ENCODE peak calls at places on chromosomes 1 and 21, in eight cellular contexts. One of them, this sample, is unnamed. For H3K27me3, the result is how much of the 10 kb centered on the place peaks cover.

GRCh38 chr1:3777078-3777547 is 4.6 kb downstream of the SMIM1 start:
- DNase-seq in tibial artery: no peak
- DNase-seq in spleen: no peak
- DNase-seq in heart left ventricle: no peak
- DNase-seq in Peyer's patch: no peak
- DNase-seq in cardiac muscle cell: no peak
- DNase-seq in lower lobe of right lung: no peak
- DNase-seq in body of pancreas: no peak
- DNase-seq in this sample: no peak

GRCh38 chr1:62076286-62076685 is 118.4 kb upstream of the L1TD1 start:
- DNase-seq in tibial artery: no peak
- DNase-seq in spleen: no peak
- DNase-seq in heart left ventricle: no peak
- DNase-seq in Peyer's patch: no peak
- DNase-seq in cardiac muscle cell: peak
- DNase-seq in lower lobe of right lung: no peak
- DNase-seq in body of pancreas: no peak
- DNase-seq in this sample: no peak

GRCh38 chr1:192488058-192488457 is 87.5 kb upstream of the RGS1 start:
- DNase-seq in tibial artery: no peak
- DNase-seq in spleen: no peak
- DNase-seq in heart left ventricle: no peak
- DNase-seq in Peyer's patch: no peak
- DNase-seq in cardiac muscle cell: no peak
- DNase-seq in lower lobe of right lung: no peak
- DNase-seq in body of pancreas: no peak
- DNase-seq in this sample: no peak

GRCh38 chr1:69492286-69492685 is 75.4 kb upstream of the LRRC7 start:
- DNase-seq in tibial artery: no peak
- DNase-seq in spleen: no peak
- DNase-seq in heart left ventricle: no peak
- DNase-seq in Peyer's patch: no peak
- DNase-seq in cardiac muscle cell: peak
- DNase-seq in lower lobe of right lung: no peak
- DNase-seq in body of pancreas: no peak
- DNase-seq in this sample: no peak

GRCh38 chr1:22163578-22163977 is 20.7 kb upstream of the WNT4 start:
- DNase-seq in tibial artery: no peak
- DNase-seq in spleen: no peak
- DNase-seq in heart left ventricle: no peak
- DNase-seq in Peyer's patch: no peak
- DNase-seq in cardiac muscle cell: no peak
- DNase-seq in lower lobe of right lung: no peak
- DNase-seq in body of pancreas: no peak
- DNase-seq in this sample: no peak

GRCh38 chr1:231814031-231814430 is 187.4 kb downstream of the DISC1 start:
- DNase-seq in tibial artery: no peak
- DNase-seq in spleen: no peak
- DNase-seq in heart left ventricle: no peak
- DNase-seq in Peyer's patch: no peak
- DNase-seq in cardiac muscle cell: no peak
- DNase-seq in lower lobe of right lung: no peak
- DNase-seq in body of pancreas: no peak
- DNase-seq in this sample: no peak

GRCh38 chr1:92488832-92489231 is 2.1 kb upstream of the GFI1 start:
- DNase-seq in tibial artery: no peak
- DNase-seq in spleen: no peak
- DNase-seq in heart left ventricle: no peak
- DNase-seq in Peyer's patch: no peak
- DNase-seq in cardiac muscle cell: peak
- DNase-seq in lower lobe of right lung: no peak
- DNase-seq in body of pancreas: no peak
- DNase-seq in this sample: no peak

GRCh38 chr1:150976401-150976821 is 1.8 kb upstream of the CERS2 start:
- DNase-seq in tibial artery: no peak
- DNase-seq in spleen: no peak
- DNase-seq in heart left ventricle: no peak
- DNase-seq in Peyer's patch: no peak
- DNase-seq in cardiac muscle cell: no peak
- DNase-seq in lower lobe of right lung: no peak
- DNase-seq in body of pancreas: no peak
- DNase-seq in this sample: no peak

GRCh38 chr1:77275194-77275593 is 6.6 kb upstream of the AK5 start:
- DNase-seq in tibial artery: no peak
- DNase-seq in spleen: no peak
- DNase-seq in heart left ventricle: no peak
- DNase-seq in Peyer's patch: no peak
- DNase-seq in cardiac muscle cell: no peak
- DNase-seq in lower lobe of right lung: no peak
- DNase-seq in body of pancreas: no peak
- DNase-seq in this sample: no peak

GRCh38 chr1:93979718-93980319 is 70.6 kb upstream of the GCLM start:
- DNase-seq in tibial artery: no peak
- DNase-seq in spleen: no peak
- DNase-seq in heart left ventricle: no peak
- DNase-seq in Peyer's patch: no peak
- DNase-seq in cardiac muscle cell: peak
- DNase-seq in lower lobe of right lung: no peak
- DNase-seq in body of pancreas: peak
- DNase-seq in this sample: peak

GRCh38 chr1:27560271-27561125 is 43.4 kb downstream of the AHDC1 start:
- DNase-seq in tibial artery: peak
- DNase-seq in spleen: no peak
- DNase-seq in heart left ventricle: peak
- DNase-seq in Peyer's patch: no peak
- DNase-seq in cardiac muscle cell: no peak
- DNase-seq in lower lobe of right lung: no peak
- DNase-seq in body of pancreas: no peak
- DNase-seq in this sample: no peak

GRCh38 chr1:93042134-93042821 is 36.8 kb upstream of the MTF2 start:
- DNase-seq in tibial artery: no peak
- DNase-seq in spleen: no peak
- DNase-seq in heart left ventricle: no peak
- DNase-seq in Peyer's patch: peak
- DNase-seq in cardiac muscle cell: no peak
- DNase-seq in lower lobe of right lung: no peak
- DNase-seq in body of pancreas: no peak
- DNase-seq in this sample: no peak

GRCh38 chr21:43703068-43703880 is 15.7 kb upstream of the PDXK start:
- DNase-seq in tibial artery: no peak
- DNase-seq in spleen: peak
- DNase-seq in heart left ventricle: peak
- DNase-seq in Peyer's patch: peak
- DNase-seq in cardiac muscle cell: peak
- DNase-seq in lower lobe of right lung: peak
- DNase-seq in body of pancreas: peak
- DNase-seq in this sample: peak

GRCh38 chr1:95084317-95085176 is 11.8 kb upstream of the ALG14 start:
- DNase-seq in tibial artery: no peak
- DNase-seq in spleen: no peak
- DNase-seq in heart left ventricle: no peak
- DNase-seq in Peyer's patch: peak
- DNase-seq in cardiac muscle cell: no peak
- DNase-seq in lower lobe of right lung: no peak
- DNase-seq in body of pancreas: no peak
- DNase-seq in this sample: no peak

GRCh38 chr1:224852901-224853568 is 76.4 kb upstream of the DNAH14 start:
- DNase-seq in tibial artery: no peak
- DNase-seq in spleen: no peak
- DNase-seq in heart left ventricle: no peak
- DNase-seq in Peyer's patch: no peak
- DNase-seq in cardiac muscle cell: peak
- DNase-seq in lower lobe of right lung: no peak
- DNase-seq in body of pancreas: no peak
- DNase-seq in this sample: no peak

GRCh38 chr21:15826147-15826780 is 96.5 kb downstream of the USP25 start:
- DNase-seq in tibial artery: no peak
- DNase-seq in spleen: no peak
- DNase-seq in heart left ventricle: no peak
- DNase-seq in Peyer's patch: no peak
- DNase-seq in cardiac muscle cell: peak
- DNase-seq in lower lobe of right lung: no peak
- DNase-seq in body of pancreas: peak
- DNase-seq in this sample: no peak

GRCh38 chr21:36769051-36769867 is 70.3 kb downstream of the SIM2 start:
- DNase-seq in tibial artery: no peak
- DNase-seq in spleen: no peak
- DNase-seq in heart left ventricle: no peak
- DNase-seq in Peyer's patch: no peak
- DNase-seq in cardiac muscle cell: peak
- DNase-seq in lower lobe of right lung: no peak
- DNase-seq in body of pancreas: no peak
- DNase-seq in this sample: no peak

GRCh38 chr1:113036639-113037321 is 36.2 kb upstream of the LRIG2 start:
- DNase-seq in tibial artery: no peak
- DNase-seq in spleen: no peak
- DNase-seq in heart left ventricle: no peak
- DNase-seq in Peyer's patch: no peak
- DNase-seq in cardiac muscle cell: no peak
- DNase-seq in lower lobe of right lung: no peak
- DNase-seq in body of pancreas: no peak
- DNase-seq in this sample: no peak

GRCh38 chr1:111745670-111746613 is 6.7 kb upstream of the INKA2 start:
- DNase-seq in tibial artery: no peak
- DNase-seq in spleen: no peak
- DNase-seq in heart left ventricle: peak
- DNase-seq in Peyer's patch: no peak
- DNase-seq in cardiac muscle cell: no peak
- DNase-seq in lower lobe of right lung: no peak
- DNase-seq in body of pancreas: no peak
- DNase-seq in this sample: no peak

DNA sequence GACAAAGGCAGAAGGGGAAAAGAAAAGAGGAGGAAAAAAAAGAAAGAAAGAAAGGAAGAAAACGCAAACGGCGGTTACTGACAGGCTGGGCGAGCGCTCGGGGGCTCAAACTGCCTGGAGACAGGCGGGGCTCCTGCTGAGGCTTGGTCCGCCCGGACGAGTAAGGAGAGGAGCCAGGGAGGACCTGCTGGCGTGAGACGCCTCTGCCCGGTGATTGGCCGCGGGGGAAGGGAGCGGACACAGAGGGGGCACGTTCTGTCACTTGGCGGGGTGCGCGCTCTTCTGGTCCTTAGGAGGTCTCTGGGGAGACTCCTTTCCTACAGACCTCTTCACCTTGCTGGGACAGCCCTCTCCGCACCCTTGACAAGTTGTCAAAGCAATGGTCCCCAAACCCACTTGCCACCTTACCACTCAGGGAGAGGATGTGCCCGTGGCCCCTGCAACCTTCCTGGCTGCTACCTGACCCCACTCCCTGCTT is 791 bp upstream of the PIK3R3 start:
- DNase-seq in tibial artery: no peak
- DNase-seq in spleen: peak
- DNase-seq in heart left ventricle: peak
- DNase-seq in Peyer's patch: peak
- DNase-seq in cardiac muscle cell: no peak
- DNase-seq in lower lobe of right lung: no peak
- DNase-seq in body of pancreas: no peak
- DNase-seq in this sample: no peak
- TF ChIP-seq CTCF in tibial artery: no peak
- TF ChIP-seq CTCF in spleen: no peak
- TF ChIP-seq CTCF in heart left ventricle: no peak
- TF ChIP-seq CTCF in Peyer's patch: no peak
- TF ChIP-seq CTCF in cardiac muscle cell: no peak
- TF ChIP-seq CTCF in lower lobe of right lung: no peak
- TF ChIP-seq CTCF in body of pancreas: no peak
- TF ChIP-seq CTCF in this sample: no peak

GRCh38 chr1:20324704-20325406 is 34.2 kb downstream of the VWA5B1 start:
- DNase-seq in tibial artery: no peak
- DNase-seq in spleen: peak
- DNase-seq in heart left ventricle: no peak
- DNase-seq in Peyer's patch: no peak
- DNase-seq in cardiac muscle cell: no peak
- DNase-seq in lower lobe of right lung: no peak
- DNase-seq in body of pancreas: no peak
- DNase-seq in this sample: no peak

GRCh38 chr1:20325844-20326323 is 35.2 kb downstream of the VWA5B1 start:
- DNase-seq in tibial artery: no peak
- DNase-seq in spleen: no peak
- DNase-seq in heart left ventricle: no peak
- DNase-seq in Peyer's patch: no peak
- DNase-seq in cardiac muscle cell: no peak
- DNase-seq in lower lobe of right lung: no peak
- DNase-seq in body of pancreas: no peak
- DNase-seq in this sample: no peak

GRCh38 chr1:20327467-20327866 is 36.8 kb downstream of the VWA5B1 start:
- DNase-seq in tibial artery: no peak
- DNase-seq in spleen: peak
- DNase-seq in heart left ventricle: no peak
- DNase-seq in Peyer's patch: no peak
- DNase-seq in cardiac muscle cell: no peak
- DNase-seq in lower lobe of right lung: no peak
- DNase-seq in body of pancreas: no peak
- DNase-seq in this sample: no peak

GRCh38 chr1:20323613-20323920 is 32.9 kb downstream of the VWA5B1 start:
- DNase-seq in tibial artery: no peak
- DNase-seq in spleen: no peak
- DNase-seq in heart left ventricle: no peak
- DNase-seq in Peyer's patch: no peak
- DNase-seq in cardiac muscle cell: no peak
- DNase-seq in lower lobe of right lung: no peak
- DNase-seq in body of pancreas: no peak
- DNase-seq in this sample: no peak

GRCh38 chr1:20325407-20325737 is 34.7 kb downstream of the VWA5B1 start:
- DNase-seq in tibial artery: no peak
- DNase-seq in spleen: no peak
- DNase-seq in heart left ventricle: no peak
- DNase-seq in Peyer's patch: no peak
- DNase-seq in cardiac muscle cell: no peak
- DNase-seq in lower lobe of right lung: no peak
- DNase-seq in body of pancreas: no peak
- DNase-seq in this sample: no peak
- H3K27me3 ChIP-seq in tibial artery: half or more
- H3K27me3 ChIP-seq in spleen: under half
- H3K27me3 ChIP-seq in heart left ventricle: under half
- H3K27me3 ChIP-seq in Peyer's patch: under half
- H3K27me3 ChIP-seq in cardiac muscle cell: under half
- H3K27me3 ChIP-seq in lower lobe of right lung: under half
- H3K27me3 ChIP-seq in body of pancreas: under half
- H3K27me3 ChIP-seq in this sample: under half

DNA sequence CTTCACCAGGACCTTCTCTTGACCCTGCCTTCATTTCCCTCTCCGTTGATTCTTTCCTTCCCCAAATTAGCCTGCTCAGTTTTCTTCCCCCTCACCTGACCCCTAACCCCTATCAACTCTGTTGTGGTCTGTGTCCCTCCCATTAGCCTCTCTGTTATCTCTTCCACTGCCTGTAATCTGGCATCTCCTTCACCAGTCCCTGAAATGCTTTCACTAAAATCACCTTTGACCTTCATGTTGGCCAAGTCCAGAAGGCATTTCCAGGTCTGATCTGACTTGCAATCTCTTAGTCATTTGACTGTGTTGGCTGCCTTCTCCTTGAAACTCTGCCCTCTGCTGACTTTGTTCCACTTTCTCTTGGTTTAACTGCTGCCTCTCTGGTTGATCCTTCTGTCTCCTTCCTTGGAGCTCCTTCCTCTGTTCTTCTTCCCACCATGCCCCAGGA is 28.2 kb downstream of the ATP8B2 start:
- DNase-seq in tibial artery: no peak
- DNase-seq in spleen: no peak
- DNase-seq in heart left ventricle: no peak
- DNase-seq in Peyer's patch: no peak
- DNase-seq in cardiac muscle cell: peak
- DNase-seq in lower lobe of right lung: no peak
- DNase-seq in body of pancreas: peak
- DNase-seq in this sample: no peak
- H3K4me3 ChIP-seq in tibial artery: peak
- H3K4me3 ChIP-seq in spleen: peak
- H3K4me3 ChIP-seq in heart left ventricle: peak
- H3K4me3 ChIP-seq in Peyer's patch: peak
- H3K4me3 ChIP-seq in cardiac muscle cell: peak
- H3K4me3 ChIP-seq in lower lobe of right lung: peak
- H3K4me3 ChIP-seq in body of pancreas: no peak
- H3K4me3 ChIP-seq in this sample: peak

GRCh38 chr1:219521325-219521724 is 91.6 kb downstream of the ZC3H11B start:
- DNase-seq in tibial artery: no peak
- DNase-seq in spleen: no peak
- DNase-seq in heart left ventricle: no peak
- DNase-seq in Peyer's patch: no peak
- DNase-seq in cardiac muscle cell: no peak
- DNase-seq in lower lobe of right lung: no peak
- DNase-seq in body of pancreas: no peak
- DNase-seq in this sample: no peak
- TF ChIP-seq CTCF in tibial artery: no peak
- TF ChIP-seq CTCF in spleen: no peak
- TF ChIP-seq CTCF in heart left ventricle: no peak
- TF ChIP-seq CTCF in Peyer's patch: no peak
- TF ChIP-seq CTCF in cardiac muscle cell: no peak
- TF ChIP-seq CTCF in lower lobe of right lung: no peak
- TF ChIP-seq CTCF in body of pancreas: no peak
- TF ChIP-seq CTCF in this sample: no peak